ENCODE peak calls at places on chromosomes 11 and 22, in five cellular contexts. P, M, S, D and H are unnamed samples.

GRCh38 chr11:1546077-1546535 is 26.0 kb downstream of the DUSP8 start:
- DNase-seq in M (no peak), S (no peak), D (no peak), P (no peak), H (no peak)

GRCh38 chr11:122698390-122698789 is 42.9 kb downstream of the UBASH3B start:
- DNase-seq in D (no peak), M (no peak), S (no peak), P (no peak), H (no peak)

GRCh38 chr11:124869856-124870387 is 4.7 kb downstream of the ROBO3 start:
- DNase-seq in S (no peak), P (no peak), M (no peak), D (no peak), H (no peak)

GRCh38 chr22:30492144-30492543 is 13.4 kb downstream of the SEC14L4 start:
- DNase-seq in P (no peak), M (no peak), D (no peak), S (no peak), H (no peak)

GRCh38 chr11:14393889-14394288 is 34.9 kb upstream of the RRAS2 start:
- DNase-seq in P (no peak), M (no peak), S (no peak), D (no peak), H (no peak)

GRCh38 chr11:26297179-26297970 is 34.6 kb upstream of the ANO3 start:
- DNase-seq in D (no peak), P (no peak), S (peak), M (no peak), H (peak)

GRCh38 chr22:47193606-47194316 is 431.3 kb downstream of the TBC1D22A start:
- DNase-seq in P (no peak), D (no peak), S (no peak), M (no peak), H (no peak)

GRCh38 chr11:69220581-69221051 is 64.9 kb downstream of the SMIM38 start:
- DNase-seq in M (no peak), P (no peak), S (no peak), D (no peak), H (no peak)

GRCh38 chr11:61753672-61754071 is 1.2 kb downstream of the MYRF start:
- DNase-seq in M (no peak), P (no peak), D (no peak), S (no peak), H (no peak)

GRCh38 chr11:6799402-6799801 is at the start of gene OR6A2:
- DNase-seq in M (no peak), S (no peak), P (no peak), D (no peak), H (no peak)

GRCh38 chr22:46464296-46464695 is 73.1 kb downstream of the CELSR1 start:
- DNase-seq in D (no peak), M (no peak), P (no peak), S (no peak), H (no peak)